ENCODE peak calls at places on chromosomes 5 and 9, in nine cellular contexts. H is AML-193, L is left ventricle myocardium superior, A is NCI-H774, S is ecto neural progenitor cell, K is NCI-H2029 treated with DMSO at 0.1 percent for 48 hours, R is left lung, J is astrocyte of the spinal cord, W is pancreas. X is an unnamed sample.

GRCh38 chr5:66171349-66172344 is 27.5 kb downstream of the SREK1 start:
- DNase-seq in H (peak; percentile 59), L (no peak), A (peak; percentile 19), S (no peak), K (peak; percentile 21), R (no peak), J (peak; percentile 63), W (peak; percentile 17), X (peak; percentile 44)

GRCh38 chr5:38595149-38595725 is 38.8 kb upstream of the LIFR start:
- DNase-seq in H (no peak), L (no peak), A (no peak), S (no peak), K (no peak), R (no peak), J (peak; percentile 83), W (no peak), X (peak; percentile 91)

GRCh38 chr9:34992376-34992951 is 2.9 kb downstream of the DNAJB5 start:
- DNase-seq in H (no peak), L (peak; percentile 82), A (no peak), S (no peak), K (no peak), R (no peak), J (peak; percentile 92), W (peak; percentile 49), X (peak; percentile 91)

GRCh38 chr9:126915846-126916543 is 1.4 kb downstream of the RALGPS1 start:
- DNase-seq in H (no peak), L (no peak), A (no peak), S (peak; percentile 54), K (no peak), R (no peak), J (no peak), W (no peak), X (no peak)

GRCh38 chr5:163564321-163564924 is 59.0 kb downstream of the MAT2B start:
- DNase-seq in H (peak; percentile 34), L (peak; percentile 27), A (peak; percentile 13), S (peak; percentile 59), K (no peak), R (no peak), J (peak; percentile 67), W (peak; percentile 76), X (peak; percentile 48)

GRCh38 chr5:136374003-136374402 is 8.7 kb upstream of the TRPC7 start:
- DNase-seq in H (no peak), L (no peak), A (no peak), S (no peak), K (peak; percentile 1), R (no peak), J (no peak), W (no peak), X (peak; percentile 12)

GRCh38 chr5:123874600-123875201 is 362.7 kb downstream of the CSNK1G3 start:
- DNase-seq in H (no peak), L (no peak), A (peak; percentile 5), S (peak; percentile 51), K (peak; percentile 67), R (no peak), J (peak; percentile 63), W (no peak), X (peak; percentile 54)

GRCh38 chr9:131917009-131917408 is 162.7 kb downstream of the MED27 start:
- DNase-seq in H (no peak), L (no peak), A (no peak), S (no peak), K (no peak), R (no peak), J (no peak), W (no peak), X (no peak)

GRCh38 chr5:72842816-72843215 is 26.4 kb downstream of the TNPO1 start:
- DNase-seq in H (peak; percentile 45), L (no peak), A (no peak), S (no peak), K (no peak), R (no peak), J (peak; percentile 39), W (no peak), X (peak; percentile 49)